ENCODE peak calls at places on chromosomes 13 and 19, in six cellular contexts. N, E, Q, M, S and R are unnamed samples.

GRCh38 chr19:794989-795658 is 2.1 kb upstream of the PTBP1 start:
- DNase-seq in N (no peak), E (peak; percentile 9), Q (peak; percentile 40), M (no peak), S (no peak), R (no peak)

GRCh38 chr19:1094655-1094977 is 559 bp downstream of the POLR2E start:
- DNase-seq in N (no peak), E (no peak), Q (peak; percentile 37), M (no peak), S (no peak), R (no peak)

GRCh38 chr13:20610006-20610405 is 43.0 kb downstream of the IFT88 start:
- DNase-seq in N (no peak), E (no peak), Q (no peak), M (no peak), S (no peak), R (no peak)

GRCh38 chr13:28854657-28855056 is 34.5 kb downstream of the MTUS2 start:
- DNase-seq in N (no peak), E (no peak), Q (no peak), M (no peak), S (no peak), R (peak; percentile 3)

GRCh38 chr13:26946675-26947342 is 186.2 kb upstream of the GPR12 start:
- DNase-seq in N (no peak), E (no peak), Q (peak; percentile 70), M (peak; percentile 42), S (no peak), R (peak; percentile 56)

GRCh38 chr13:26052136-26052736 is 420 bp upstream of the SHISA2 start:
- DNase-seq in N (no peak), E (no peak), Q (no peak), M (no peak), S (no peak), R (no peak)

GRCh38 chr19:31955061-31955460 is 390.3 kb upstream of the ZNF507 start:
- DNase-seq in N (no peak), E (no peak), Q (no peak), M (no peak), S (no peak), R (no peak)

GRCh38 chr13:110965038-110965754 is 50.3 kb upstream of the ANKRD10 start:
- DNase-seq in N (no peak), E (no peak), Q (peak; percentile 86), M (no peak), S (no peak), R (peak; percentile 74)

GRCh38 chr13:60220072-60220471 is 56.3 kb upstream of the DIAPH3 start:
- DNase-seq in N (no peak), E (no peak), Q (no peak), M (no peak), S (no peak), R (no peak)

GRCh38 chr19:1260749-1261511 is 8.2 kb upstream of the CIRBP start:
- DNase-seq in N (peak; percentile 93), E (peak; percentile 98), Q (peak; percentile 99), M (peak; percentile 98), S (peak; percentile 90), R (peak; percentile 95)

GRCh38 chr19:17025361-17025760 is 1.2 kb downstream of the CPAMD8 start:
- DNase-seq in N (no peak), E (no peak), Q (no peak), M (no peak), S (no peak), R (no peak)

GRCh38 chr13:40064723-40065122 is 409.3 kb downstream of the COG6 start:
- DNase-seq in N (no peak), E (no peak), Q (peak; percentile 94), M (peak; percentile 88), S (no peak), R (peak; percentile 74)

GRCh38 chr13:106349080-106349841 is 186.2 kb downstream of the EFNB2 start:
- DNase-seq in N (peak; percentile 14), E (peak; percentile 67), Q (no peak), M (no peak), S (peak; percentile 17), R (peak; percentile 11)

GRCh38 chr19:29241324-29241723 is 28.4 kb upstream of the UQCRFS1 start:
- DNase-seq in N (no peak), E (no peak), Q (no peak), M (no peak), S (no peak), R (no peak)

GRCh38 chr13:48492123-48493075 is 40.5 kb downstream of the RCBTB2 start:
- DNase-seq in N (no peak), E (peak; percentile 55), Q (peak; percentile 90), M (no peak), S (no peak), R (peak; percentile 91)

GRCh38 chr13:76663941-76664340 is 222.3 kb downstream of the KCTD12 start:
- DNase-seq in N (no peak), E (no peak), Q (peak; percentile 36), M (no peak), S (no peak), R (no peak)

GRCh38 chr19:6767081-6767356 is 216 bp downstream of the SH2D3A start:
- DNase-seq in N (no peak), E (no peak), Q (no peak), M (no peak), S (no peak), R (no peak)